ENCODE peak calls at places on chromosomes 3 and 15, in eight cellular contexts. A, K, Q, B, F, H, S and T are unnamed samples. For H3K4me1, the result is how much of the 10 kb centered on the place peaks cover.

GRCh38 chr3:143970773-143971366 is 753 bp upstream of the DIPK2A start:
- DNase-seq in A (peak), K (peak), Q (peak), B (peak), F (peak), H (peak), S (peak), T (no peak)

GRCh38 chr3:197541756-197542539 is 13.8 kb downstream of the BDH1 start:
- DNase-seq in A (no peak), K (no peak), Q (no peak), B (no peak), F (no peak), H (peak), S (peak), T (no peak)

GRCh38 chr3:195001961-195002861 is 268.7 kb downstream of the XXYLT1 start:
- DNase-seq in A (no peak), K (peak), Q (peak), B (peak), F (no peak), H (no peak), S (no peak), T (peak)

GRCh38 chr15:74209560-74209958 is 7.0 kb upstream of the STRA6 start:
- DNase-seq in A (no peak), K (no peak), Q (no peak), B (no peak), F (no peak), H (no peak), S (no peak), T (no peak)

GRCh38 chr15:85550283-85550682 is 169.9 kb downstream of the AKAP13 start:
- DNase-seq in A (no peak), K (no peak), Q (no peak), B (no peak), F (no peak), H (no peak), S (no peak), T (no peak)

GRCh38 chr15:34122771-34123183 is 20.9 kb downstream of the PGBD4 start:
- DNase-seq in A (no peak), K (no peak), Q (no peak), B (no peak), F (no peak), H (no peak), S (no peak), T (no peak)

GRCh38 chr15:71093089-71094024 is 21.9 kb upstream of the THSD4 start:
- DNase-seq in A (no peak), K (peak), Q (no peak), B (no peak), F (peak), H (no peak), S (no peak), T (peak)

GRCh38 chr15:79394231-79394630 is 37.9 kb upstream of the MINAR1 start:
- DNase-seq in A (no peak), K (no peak), Q (no peak), B (no peak), F (no peak), H (no peak), S (no peak), T (no peak)

GRCh38 chr3:150564243-150564642 is 17.7 kb downstream of the EIF2A start:
- DNase-seq in A (no peak), K (no peak), Q (no peak), B (no peak), F (no peak), H (no peak), S (no peak), T (no peak)

GRCh38 chr3:3170998-3171397 is 8.5 kb downstream of the CRBN start:
- DNase-seq in A (no peak), K (no peak), Q (no peak), B (no peak), F (no peak), H (no peak), S (no peak), T (no peak)

GRCh38 chr3:191963182-191963581 is 502.2 kb downstream of the PYDC2 start:
- DNase-seq in A (no peak), K (no peak), Q (no peak), B (no peak), F (no peak), H (no peak), S (no peak), T (no peak)

GRCh38 chr3:118772036-118773030 is 262.3 kb downstream of the IGSF11 start:
- DNase-seq in A (no peak), K (no peak), Q (no peak), B (no peak), F (no peak), H (no peak), S (no peak), T (no peak)

GRCh38 chr3:60140160-60140559 is 1090.3 kb upstream of the CFAP20DC start:
- DNase-seq in A (no peak), K (no peak), Q (no peak), B (no peak), F (no peak), H (no peak), S (no peak), T (peak)

GRCh38 chr3:134937256-134938023 is 142.4 kb downstream of the EPHB1 start:
- DNase-seq in A (no peak), K (no peak), Q (no peak), B (no peak), F (no peak), H (no peak), S (peak), T (no peak)

GRCh38 chr3:152026033-152026556 is 152.7 kb downstream of the SUCNR1 start:
- DNase-seq in A (no peak), K (no peak), Q (no peak), B (no peak), F (no peak), H (no peak), S (no peak), T (no peak)

GRCh38 chr15:70788114-70789049 is 25.0 kb upstream of the UACA start:
- DNase-seq in A (no peak), K (no peak), Q (no peak), B (no peak), F (no peak), H (no peak), S (no peak), T (no peak)

GRCh38 chr3:13634151-13634550 is 85.2 kb downstream of the FBLN2 start:
- DNase-seq in A (no peak), K (no peak), Q (no peak), B (no peak), F (no peak), H (no peak), S (no peak), T (no peak)

GRCh38 chr3:43883729-43884396 is 193.1 kb downstream of the ABHD5 start:
- DNase-seq in A (no peak), K (no peak), Q (no peak), B (peak), F (no peak), H (no peak), S (no peak), T (peak)

GRCh38 chr3:124601189-124601588 is 129.1 kb upstream of the UMPS start:
- DNase-seq in A (no peak), K (no peak), Q (no peak), B (no peak), F (no peak), H (no peak), S (no peak), T (no peak)

GRCh38 chr3:17823816-17824215 is 81.4 kb upstream of the TBC1D5 start:
- DNase-seq in A (no peak), K (no peak), Q (no peak), B (no peak), F (no peak), H (no peak), S (no peak), T (no peak)

GRCh38 chr3:108234387-108234957 is 12.2 kb upstream of the IFT57 start:
- DNase-seq in A (no peak), K (no peak), Q (no peak), B (no peak), F (no peak), H (no peak), S (no peak), T (no peak)

GRCh38 chr15:62752687-62753517 is 289.6 kb upstream of the TPM1 start:
- DNase-seq in A (no peak), K (no peak), Q (no peak), B (no peak), F (no peak), H (no peak), S (no peak), T (no peak)

GRCh38 chr15:70095387-70096214 is 2.1 kb downstream of the TLE3 start:
- DNase-seq in A (no peak), K (peak), Q (peak), B (peak), F (no peak), H (peak), S (peak), T (no peak)

GRCh38 chr15:48627260-48627969 is 18.1 kb downstream of the FBN1 start:
- DNase-seq in A (no peak), K (no peak), Q (no peak), B (no peak), F (no peak), H (no peak), S (no peak), T (no peak)

GRCh38 chr3:143139786-143140185 is 20.2 kb downstream of the CHST2 start:
- DNase-seq in A (no peak), K (peak), Q (no peak), B (no peak), F (no peak), H (no peak), S (no peak), T (no peak)

GRCh38 chr3:52218026-52218425 is 7.4 kb downstream of the TLR9 start:
- DNase-seq in A (no peak), K (no peak), Q (no peak), B (peak), F (no peak), H (no peak), S (no peak), T (no peak)

GRCh38 chr3:48408823-48409281 is 21.0 kb downstream of the PLXNB1 start:
- DNase-seq in A (no peak), K (no peak), Q (no peak), B (peak), F (peak), H (peak), S (peak), T (no peak)

GRCh38 chr3:73404450-73404849 is 220.3 kb downstream of the PDZRN3 start:
- DNase-seq in A (no peak), K (no peak), Q (no peak), B (no peak), F (no peak), H (no peak), S (no peak), T (no peak)

GRCh38 chr3:124887177-124887995 is at the start of gene ITGB5:
- DNase-seq in A (no peak), K (peak), Q (no peak), B (peak), F (peak), H (peak), S (peak), T (no peak)

GRCh38 chr3:15317164-15317477 is 15.3 kb downstream of the SH3BP5 start:
- DNase-seq in A (no peak), K (no peak), Q (no peak), B (no peak), F (no peak), H (peak), S (peak), T (no peak)

GRCh38 chr3:71461749-71462483 is 121.6 kb downstream of the FOXP1 start:
- DNase-seq in A (no peak), K (no peak), Q (no peak), B (no peak), F (no peak), H (no peak), S (no peak), T (no peak)

GRCh38 chr3:156535162-156535627 is 19.7 kb downstream of the SSR3 start:
- DNase-seq in A (no peak), K (peak), Q (no peak), B (no peak), F (no peak), H (peak), S (peak), T (peak)

GRCh38 chr3:191066669-191067068 is 132.4 kb upstream of the OSTN start:
- DNase-seq in A (no peak), K (no peak), Q (no peak), B (no peak), F (no peak), H (no peak), S (no peak), T (no peak)

GRCh38 chr3:113166719-113167492 is 44.5 kb upstream of the BOC start:
- DNase-seq in A (no peak), K (peak), Q (no peak), B (no peak), F (peak), H (peak), S (peak), T (no peak)
- H3K4me3 ChIP-seq in A (no peak), K (no peak), Q (no peak), B (no peak), F (no peak), H (no peak), S (no peak), T (no peak)

DNA sequence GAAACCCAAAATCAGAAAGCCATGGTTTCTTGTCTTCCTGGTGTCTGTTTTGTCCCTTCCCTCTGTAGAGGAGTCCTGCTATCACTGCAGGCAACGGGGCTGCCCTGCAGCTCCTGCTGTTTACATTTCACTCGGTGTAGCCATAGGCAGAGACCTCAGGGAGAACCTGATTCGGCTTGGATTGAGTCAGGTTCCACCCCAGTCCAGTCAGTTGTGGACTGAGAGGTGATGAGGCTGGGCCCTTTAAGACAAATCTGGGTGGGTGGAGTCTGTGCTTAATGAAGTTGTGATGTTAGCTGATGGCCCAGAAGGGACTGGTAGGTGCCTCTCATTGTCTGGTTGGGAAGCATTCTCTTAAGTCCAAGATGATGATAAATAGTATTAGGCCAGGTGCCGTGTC is 35.7 kb downstream of the FLNB start:
- DNase-seq in A (no peak), K (no peak), Q (no peak), B (no peak), F (no peak), H (no peak), S (no peak), T (no peak)
- H3K4me1 ChIP-seq in A (half or more), K (under half), Q (under half), B (under half), F (under half), H (half or more), S (half or more), T (half or more)

GRCh38 chr3:27366062-27366591 is 3.1 kb downstream of the NEK10 start:
- DNase-seq in A (no peak), K (no peak), Q (no peak), B (no peak), F (no peak), H (no peak), S (no peak), T (no peak)

GRCh38 chr3:27368831-27369607 is at the start of gene NEK10:
- DNase-seq in A (peak), K (peak), Q (peak), B (peak), F (peak), H (peak), S (peak), T (no peak)
- TF ChIP-seq POLR2A in A (no peak), K (no peak), Q (no peak), B (no peak), F (no peak), H (no peak), S (no peak), T (no peak)

DNA sequence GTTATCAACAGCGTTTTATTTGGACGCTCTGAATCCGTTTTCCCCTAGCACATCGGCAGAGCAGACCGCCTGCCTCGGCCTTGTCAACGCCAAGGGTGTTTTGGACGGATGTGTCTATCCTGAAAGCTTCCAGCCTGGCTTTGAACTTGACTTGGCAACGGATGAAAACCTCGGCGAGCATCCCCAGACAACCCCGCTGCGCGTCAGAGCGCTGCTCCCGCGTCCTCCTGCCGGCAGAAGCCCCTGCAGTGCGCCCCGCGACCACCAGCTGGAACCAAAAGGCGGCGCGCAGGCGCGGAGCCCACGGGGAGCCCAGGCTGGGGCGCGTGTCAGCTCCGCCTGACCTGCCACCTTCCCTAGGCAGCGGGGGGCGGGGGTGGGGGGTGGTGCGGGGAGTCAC is 26.2 kb upstream of the ARL8B start:
- DNase-seq in A (no peak), K (no peak), Q (no peak), B (no peak), F (no peak), H (no peak), S (peak), T (no peak)
- H3K4me3 ChIP-seq in A (peak), K (peak), Q (peak), B (peak), F (peak), H (peak), S (peak), T (peak)

GRCh38 chr15:41945221-41945620 is 27.1 kb downstream of the EHD4 start:
- DNase-seq in A (no peak), K (no peak), Q (no peak), B (no peak), F (no peak), H (peak), S (no peak), T (no peak)

GRCh38 chr15:41941644-41942415 is 30.5 kb downstream of the EHD4 start:
- DNase-seq in A (no peak), K (no peak), Q (no peak), B (no peak), F (no peak), H (peak), S (no peak), T (no peak)

GRCh38 chr15:41944313-41944940 is 27.9 kb downstream of the EHD4 start:
- DNase-seq in A (no peak), K (no peak), Q (no peak), B (no peak), F (no peak), H (peak), S (peak), T (no peak)

GRCh38 chr15:41943543-41944312 is 28.6 kb downstream of the EHD4 start:
- DNase-seq in A (no peak), K (no peak), Q (no peak), B (no peak), F (no peak), H (peak), S (no peak), T (peak)

GRCh38 chr15:41942886-41943285 is 29.5 kb downstream of the EHD4 start:
- DNase-seq in A (no peak), K (no peak), Q (no peak), B (no peak), F (no peak), H (peak), S (no peak), T (no peak)
- H3K4me1 ChIP-seq in A (under half), K (under half), Q (under half), B (under half), F (under half), H (under half), S (under half), T (under half)

DNA sequence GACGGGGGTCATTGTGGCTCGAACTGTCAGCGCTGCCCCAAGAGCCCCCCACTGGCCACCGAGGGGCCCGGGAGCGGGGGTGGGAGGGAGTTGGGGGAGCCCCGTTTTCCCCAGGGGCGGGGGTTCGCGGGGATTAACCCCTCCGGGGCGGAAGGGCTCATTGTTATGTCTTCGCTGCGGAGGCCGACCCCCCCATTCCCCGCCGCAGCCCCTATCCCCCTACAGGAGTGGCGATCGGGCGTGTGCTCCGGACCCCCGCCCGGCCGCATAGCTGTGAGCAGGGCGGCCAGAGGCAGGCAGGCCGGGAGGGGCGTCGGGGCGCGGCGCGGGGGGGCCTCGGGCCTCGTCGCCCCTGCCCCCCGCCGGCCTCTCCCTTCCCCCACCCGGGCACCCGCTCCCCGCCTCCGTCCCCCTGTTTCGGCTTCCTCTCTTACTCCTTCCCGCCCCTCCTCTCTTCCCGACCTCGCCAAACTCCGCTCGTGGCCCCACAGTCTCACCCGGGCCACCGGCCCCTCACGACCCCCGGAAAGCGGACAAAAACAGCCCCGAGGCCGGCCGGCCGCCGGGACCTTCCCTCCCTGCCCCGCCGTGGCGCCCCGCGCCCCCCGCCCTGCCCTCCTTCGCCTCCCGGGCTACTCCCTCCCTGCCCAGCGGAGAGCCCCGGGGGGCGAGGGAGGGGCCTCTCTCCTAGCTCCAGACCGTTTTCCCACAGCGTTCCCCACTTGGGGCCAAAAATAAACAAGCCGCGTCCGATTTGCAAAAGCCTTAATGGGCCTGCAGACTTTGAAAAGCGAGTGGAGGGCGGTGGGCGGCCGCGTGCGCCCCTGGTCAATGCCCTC is 786 bp downstream of the UBE2E1 start:
- DNase-seq in A (no peak), K (peak), Q (peak), B (peak), F (no peak), H (peak), S (peak), T (no peak)
- TF ChIP-seq POLR2A in A (no peak), K (no peak), Q (no peak), B (no peak), F (no peak), H (no peak), S (no peak), T (no peak)

GRCh38 chr3:39166932-39167532 is 13.6 kb upstream of the CSRNP1 start:
- DNase-seq in A (no peak), K (no peak), Q (no peak), B (no peak), F (no peak), H (peak), S (peak), T (no peak)
- H3K4me3 ChIP-seq in A (no peak), K (no peak), Q (no peak), B (no peak), F (no peak), H (no peak), S (no peak), T (no peak)